ENCODE peak calls at places on chromosomes 4 and X, in ten cellular contexts. U, X, R, G, Z, T, L, N, Q and B are unnamed samples.

GRCh38 chr4:152696764-152697250 is 17.0 kb upstream of the TMEM154 start:
- DNase-seq in U (peak; percentile 85), X (no peak), R (no peak), G (no peak), Z (no peak), T (peak; percentile 96), L (no peak), N (peak; percentile 95), Q (no peak), B (no peak)

GRCh38 chrX:1444896-1445480 is 7.7 kb downstream of the ASMTL start:
- DNase-seq in U (no peak), X (no peak), R (no peak), G (no peak), Z (no peak), T (no peak), L (peak; percentile 26), N (no peak), Q (no peak), B (no peak)

GRCh38 chr4:76213415-76214268 is at the start of gene SCARB2:
- DNase-seq in U (peak; percentile 94), X (peak; percentile 76), R (peak; percentile 78), G (peak; percentile 92), Z (peak; percentile 93), T (peak; percentile 89), L (peak; percentile 92), N (peak; percentile 76), Q (peak; percentile 98), B (peak; percentile 96)

GRCh38 chr4:1406416-1406945 is at the start of gene NKX1-1:
- DNase-seq in U (no peak), X (no peak), R (no peak), G (no peak), Z (no peak), T (no peak), L (peak; percentile 66), N (no peak), Q (peak; percentile 72), B (no peak)

GRCh38 chr4:35151816-35152572 is 1092.3 kb downstream of the ARAP2 start:
- DNase-seq in U (no peak), X (no peak), R (no peak), G (no peak), Z (no peak), T (no peak), L (peak; percentile 86), N (no peak), Q (no peak), B (no peak)

GRCh38 chrX:97806238-97806637 is 922.5 kb downstream of the RPA4 start:
- DNase-seq in U (no peak), X (no peak), R (no peak), G (no peak), Z (no peak), T (peak; percentile 72), L (no peak), N (peak; percentile 61), Q (no peak), B (no peak)

GRCh38 chr4:161376275-161376674 is 787.5 kb downstream of the FSTL5 start:
- DNase-seq in U (no peak), X (no peak), R (no peak), G (no peak), Z (no peak), T (peak; percentile 8), L (no peak), N (peak; percentile 1), Q (no peak), B (no peak)

GRCh38 chr4:21032246-21032645 is 332.0 kb downstream of the PACRGL start:
- DNase-seq in U (no peak), X (no peak), R (no peak), G (no peak), Z (no peak), T (peak; percentile 18), L (no peak), N (no peak), Q (no peak), B (no peak)

GRCh38 chr4:143653031-143653430 is 47.4 kb downstream of the FREM3 start:
- DNase-seq in U (peak; percentile 20), X (no peak), R (no peak), G (no peak), Z (no peak), T (peak; percentile 27), L (no peak), N (peak; percentile 2), Q (no peak), B (no peak)

GRCh38 chrX:19846995-19847790 is 40.2 kb downstream of the SH3KBP1 start:
- DNase-seq in U (peak; percentile 84), X (no peak), R (no peak), G (no peak), Z (peak; percentile 23), T (peak; percentile 87), L (peak; percentile 65), N (peak; percentile 84), Q (no peak), B (no peak)

GRCh38 chr4:109302366-109303140 is at the start of gene COL25A1:
- DNase-seq in U (peak; percentile 56), X (no peak), R (peak; percentile 89), G (peak; percentile 49), Z (peak; percentile 51), T (peak; percentile 66), L (peak; percentile 97), N (peak; percentile 57), Q (peak; percentile 89), B (peak; percentile 47)

DNA sequence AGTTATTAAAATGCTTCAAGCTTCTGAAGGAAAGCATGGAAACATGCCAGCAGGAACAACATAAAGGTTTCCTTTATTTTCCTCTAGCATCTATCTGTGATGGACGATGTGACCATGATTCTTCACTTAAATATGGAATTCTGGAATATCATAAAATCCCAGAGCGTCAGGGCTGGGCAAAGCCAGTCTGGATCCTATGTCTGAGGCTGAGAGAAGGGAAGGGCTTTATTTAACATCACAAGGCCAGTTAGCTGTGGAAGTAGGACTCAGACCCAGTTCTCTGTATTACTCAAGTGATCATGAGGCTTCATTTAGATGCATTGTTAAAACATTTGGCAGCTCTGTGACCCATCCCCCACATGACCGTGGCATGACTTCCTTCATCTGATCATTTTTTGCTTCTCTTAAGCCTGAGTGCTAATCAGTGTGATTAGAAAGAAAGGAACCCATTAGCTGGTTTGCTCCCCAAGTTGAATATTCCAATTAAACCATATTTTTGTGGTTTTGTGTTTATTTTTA is 40.9 kb upstream of the EOLA2 start:
- DNase-seq in U (no peak), X (no peak), R (no peak), G (no peak), Z (no peak), T (no peak), L (no peak), N (no peak), Q (no peak), B (no peak)
- H3K27ac ChIP-seq in U (no peak overlapping the region), X (no peak overlapping the region), R (no peak overlapping the region), G (no peak overlapping the region), Z (no peak overlapping the region), T (no peak overlapping the region), L (no peak overlapping the region), N (no peak overlapping the region), Q (no peak overlapping the region), B (no peak overlapping the region)

GRCh38 chr4:2927016-2927695 is 36.0 kb downstream of the NOP14 start:
- DNase-seq in U (no peak), X (no peak), R (no peak), G (no peak), Z (no peak), T (no peak), L (no peak), N (no peak), Q (no peak), B (no peak)

GRCh38 chr4:2925496-2925895 is 37.7 kb downstream of the NOP14 start:
- DNase-seq in U (no peak), X (no peak), R (no peak), G (no peak), Z (no peak), T (no peak), L (no peak), N (no peak), Q (no peak), B (no peak)

GRCh38 chr4:2924765-2925301 is 38.4 kb downstream of the NOP14 start:
- DNase-seq in U (no peak), X (no peak), R (no peak), G (no peak), Z (no peak), T (no peak), L (no peak), N (no peak), Q (no peak), B (no peak)

GRCh38 chr4:2927696-2928075 is 35.5 kb downstream of the NOP14 start:
- DNase-seq in U (no peak), X (no peak), R (no peak), G (no peak), Z (no peak), T (no peak), L (no peak), N (no peak), Q (no peak), B (no peak)

DNA sequence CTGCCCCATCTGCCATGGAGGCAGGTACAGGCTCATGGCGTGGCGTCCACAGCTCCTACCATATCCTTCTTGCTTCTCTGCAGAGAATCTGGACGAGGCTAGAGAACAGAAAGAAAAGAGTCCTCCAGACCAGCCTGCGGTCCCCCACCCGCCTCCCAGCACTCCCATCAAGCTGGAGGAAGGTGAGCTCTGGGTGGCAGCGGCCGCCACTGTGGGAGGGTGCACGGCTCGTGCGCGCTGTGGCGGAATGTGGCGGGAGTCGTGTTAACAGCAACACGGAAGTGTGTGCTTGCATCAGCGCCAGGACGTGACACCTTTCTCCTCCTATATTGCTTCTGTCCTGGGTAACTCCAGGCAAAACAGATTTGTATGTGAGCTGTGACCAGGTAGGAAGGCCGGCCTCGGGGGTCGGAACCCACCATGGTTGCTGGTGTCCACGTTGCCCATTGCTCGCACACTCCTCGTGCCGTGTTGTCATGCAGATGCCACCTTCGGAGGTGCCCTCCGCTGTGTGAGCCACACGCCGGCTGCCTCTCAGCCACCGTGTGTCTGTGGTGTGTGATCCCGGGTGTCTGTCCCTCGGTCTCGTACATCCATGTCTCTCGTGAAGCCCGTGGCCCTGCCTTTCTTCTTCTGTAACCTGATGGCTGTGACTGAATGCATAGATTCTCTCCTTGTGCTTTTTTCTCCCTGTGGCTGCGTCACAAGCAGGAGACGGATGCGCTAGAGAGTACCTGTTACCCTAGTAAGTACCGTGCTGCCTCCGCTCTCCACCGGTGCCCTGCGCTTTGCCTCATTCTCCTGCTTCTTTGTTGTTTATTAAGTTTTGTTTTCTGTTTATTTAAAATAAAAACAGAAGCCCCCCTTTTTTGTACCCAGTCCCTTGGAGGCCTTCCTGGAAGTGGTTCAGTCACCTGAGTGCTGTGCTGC is 37.0 kb downstream of the NOP14 start:
- DNase-seq in U (no peak), X (no peak), R (no peak), G (no peak), Z (no peak), T (no peak), L (peak; percentile 39), N (no peak), Q (peak; percentile 62), B (no peak)
- H3K27ac ChIP-seq in U (no peak overlapping the region), X (no peak overlapping the region), R (no peak overlapping the region), G (no peak overlapping the region), Z (no peak overlapping the region), T (no peak overlapping the region), L (no peak overlapping the region), N (no peak overlapping the region), Q (no peak overlapping the region), B (no peak overlapping the region)

GRCh38 chr4:151660676-151661075 is 100.1 kb downstream of the GATB start:
- DNase-seq in U (no peak), X (no peak), R (no peak), G (no peak), Z (no peak), T (no peak), L (peak; percentile 24), N (no peak), Q (no peak), B (no peak)
- H3K27ac ChIP-seq in U (no peak overlapping the region), X (peak overlapping the region; percentile 84), R (no peak overlapping the region), G (no peak overlapping the region), Z (no peak overlapping the region), T (no peak overlapping the region), L (no peak overlapping the region), N (no peak overlapping the region), Q (no peak overlapping the region), B (no peak overlapping the region)

GRCh38 chr4:82889287-82889686 is 1.7 kb downstream of the SEC31A start:
- DNase-seq in U (no peak), X (no peak), R (no peak), G (no peak), Z (no peak), T (no peak), L (no peak), N (no peak), Q (no peak), B (no peak)
- H3K27ac ChIP-seq in U (peak overlapping the region; percentile 97), X (peak overlapping the region; percentile 97), R (no peak overlapping the region), G (peak overlapping the region; percentile 97), Z (peak overlapping the region; percentile 98), T (no peak overlapping the region), L (no peak overlapping the region), N (no peak overlapping the region), Q (no peak overlapping the region), B (no peak overlapping the region)